ENCODE peak calls at places on chromosomes 5 and 9, in five cellular contexts. S is K562, U is fibroblast of lung, Y is H9, C is PC-9. T is an unnamed sample.

GRCh38 chr9:86494644-86495081 is 140.5 kb upstream of the TUT7 start:
- DNase-seq in Y (no peak), U (peak; percentile 51), S (no peak), C (no peak), T (peak; percentile 73)

GRCh38 chr5:109516385-109516784 is 106.6 kb upstream of the PJA2 start:
- DNase-seq in U (peak; percentile 16), S (no peak), Y (no peak), C (no peak), T (no peak)

GRCh38 chr9:130860458-130861316 is 25.6 kb downstream of the ABL1 start:
- DNase-seq in C (peak; percentile 77), Y (no peak), S (peak; percentile 55), U (peak; percentile 100), T (no peak)

GRCh38 chr9:123509646-123510045 is 153.6 kb downstream of the CRB2 start:
- DNase-seq in C (no peak), Y (no peak), S (no peak), U (no peak), T (no peak)

GRCh38 chr5:125367702-125368101 is 621.3 kb upstream of the ZNF608 start:
- DNase-seq in S (no peak), U (peak; percentile 62), Y (no peak), C (no peak), T (no peak)

GRCh38 chr9:116432051-116432450 is 255.1 kb upstream of the TRIM32 start:
- DNase-seq in U (no peak), S (no peak), Y (no peak), C (no peak), T (no peak)

GRCh38 chr9:131621551-131622321 is 76.4 kb downstream of the PRRT1B start:
- DNase-seq in Y (no peak), S (no peak), U (no peak), C (no peak), T (no peak)

GRCh38 chr9:87217056-87217455 is 269.8 kb upstream of the GAS1 start:
- DNase-seq in C (no peak), Y (no peak), S (no peak), U (no peak), T (no peak)

GRCh38 chr5:172859966-172860365 is 25.9 kb downstream of the ERGIC1 start:
- DNase-seq in C (no peak), S (no peak), U (no peak), Y (no peak), T (no peak)

GRCh38 chr9:133187561-133188005 is 21.5 kb downstream of the OBP2B start:
- DNase-seq in U (no peak), S (no peak), Y (no peak), C (no peak), T (no peak)

GRCh38 chr5:96807099-96807654 is 568 bp downstream of the ERAP1 start:
- DNase-seq in S (peak; percentile 74), C (peak; percentile 82), U (peak; percentile 58), Y (peak; percentile 62), T (no peak)

DNA sequence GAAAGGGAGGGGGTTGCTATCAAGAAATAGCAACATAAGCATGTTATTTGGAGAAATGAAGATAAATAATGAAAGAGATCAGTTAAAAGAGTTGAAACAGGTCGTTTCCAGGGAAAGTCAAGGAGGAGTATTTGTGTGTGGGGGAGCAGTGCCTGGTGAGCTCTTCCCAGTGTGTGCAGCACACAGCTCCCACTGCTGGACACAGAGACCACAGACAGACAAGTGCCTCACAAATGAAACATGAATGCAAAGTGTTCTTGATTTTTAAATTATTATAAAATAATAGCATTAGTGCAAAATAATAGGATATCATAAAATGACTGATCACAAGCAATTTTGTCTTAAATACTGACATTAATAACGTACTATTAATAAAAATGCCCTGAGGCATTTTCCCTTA is 40.8 kb downstream of the LIFR start:
- DNase-seq in U (peak; percentile 29), Y (no peak), S (no peak), C (no peak), T (no peak)
- TF ChIP-seq CTCF in U (peak; percentile 43), Y (peak; percentile 38), S (no peak), C (no peak), T (peak; percentile 62)

GRCh38 chr9:33908114-33908513 is 91.2 kb downstream of the UBE2R2 start:
- DNase-seq in U (peak; percentile 14), Y (no peak), C (no peak), S (no peak), T (no peak)

GRCh38 chr9:33908749-33909148 is 91.8 kb downstream of the UBE2R2 start:
- DNase-seq in C (no peak), U (no peak), S (no peak), Y (no peak), T (no peak)

GRCh38 chr9:33906769-33907168 is 89.8 kb downstream of the UBE2R2 start:
- DNase-seq in U (no peak), C (no peak), S (no peak), Y (no peak), T (no peak)

GRCh38 chr9:33905137-33905536 is 88.2 kb downstream of the UBE2R2 start:
- DNase-seq in C (no peak), Y (no peak), U (no peak), S (no peak), T (no peak)

GRCh38 chr9:33903157-33903780 is 86.3 kb downstream of the UBE2R2 start:
- DNase-seq in C (no peak), Y (no peak), U (no peak), S (no peak), T (no peak)
- H3K79me2 ChIP-seq in C (peaks cover 18% of the 10 kb centered on the region), Y (peaks cover 2% of the 10 kb centered on the region), U (peaks cover 39% of the 10 kb centered on the region), S (peaks cover 22% of the 10 kb centered on the region), T (peaks cover 73% of the 10 kb centered on the region)

DNA sequence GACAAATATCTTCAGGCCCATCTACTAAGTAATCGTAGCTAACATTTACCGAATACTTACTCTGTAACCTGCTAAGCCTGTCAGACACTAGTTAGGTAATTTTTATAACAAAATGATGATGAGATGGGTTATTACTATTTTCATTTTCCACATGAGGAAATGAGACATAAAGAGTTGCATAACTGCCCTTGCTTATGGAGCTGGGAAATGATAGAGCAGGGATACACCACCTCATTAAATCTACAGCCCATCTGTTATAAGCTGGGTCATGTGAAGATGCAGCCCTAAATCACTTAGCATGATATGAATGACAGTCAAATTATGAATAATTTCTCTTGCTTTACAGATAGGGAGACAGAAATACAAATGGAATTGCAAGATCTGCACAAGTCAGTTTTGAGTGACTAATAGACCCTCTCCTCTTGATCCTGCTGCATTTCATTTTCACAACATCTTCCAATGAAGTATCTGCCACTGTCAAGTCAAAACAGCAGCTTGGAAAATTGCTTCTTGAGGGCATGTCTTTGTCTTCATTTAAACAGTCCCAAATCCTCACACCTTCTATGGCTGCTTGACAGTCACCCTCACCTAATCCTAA is 364.7 kb downstream of the PRELID2 start:
- DNase-seq in C (no peak), S (no peak), Y (no peak), U (no peak), T (no peak)
- TF ChIP-seq CTCF in C (no peak), S (no peak), Y (no peak), U (no peak), T (no peak)

GRCh38 chr5:80231243-80231642 is 24.6 kb downstream of the SERINC5 start:
- DNase-seq in C (no peak), S (no peak), Y (no peak), U (peak; percentile 93), T (no peak)
- H3K79me2 ChIP-seq in C (peaks cover 98% of the 10 kb centered on the region), S (no peaks in the 10 kb centered on the region), Y (peaks cover 32% of the 10 kb centered on the region), U (no peaks in the 10 kb centered on the region), T (peaks cover 40% of the 10 kb centered on the region)

DNA sequence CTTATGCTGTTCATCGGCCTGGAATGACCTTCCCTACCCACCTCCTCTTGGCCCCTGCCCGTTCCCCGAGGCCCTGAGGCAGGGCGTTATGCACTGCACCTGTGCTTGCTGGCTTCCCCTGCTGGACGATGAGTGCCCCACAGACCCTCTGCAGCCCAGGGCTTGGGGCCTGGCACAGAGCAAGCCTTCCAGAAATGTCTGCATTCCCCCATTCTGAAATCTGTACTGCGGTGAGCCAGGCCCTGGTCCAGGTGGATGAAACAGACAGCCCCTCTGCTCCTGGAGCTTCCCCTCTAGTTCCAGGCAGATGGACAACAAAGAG is 35.0 kb downstream of the UNC5A start:
- DNase-seq in Y (no peak), C (no peak), S (no peak), U (no peak), T (no peak)
- TF ChIP-seq CTCF in Y (no peak), C (no peak), S (no peak), U (no peak), T (no peak)

DNA sequence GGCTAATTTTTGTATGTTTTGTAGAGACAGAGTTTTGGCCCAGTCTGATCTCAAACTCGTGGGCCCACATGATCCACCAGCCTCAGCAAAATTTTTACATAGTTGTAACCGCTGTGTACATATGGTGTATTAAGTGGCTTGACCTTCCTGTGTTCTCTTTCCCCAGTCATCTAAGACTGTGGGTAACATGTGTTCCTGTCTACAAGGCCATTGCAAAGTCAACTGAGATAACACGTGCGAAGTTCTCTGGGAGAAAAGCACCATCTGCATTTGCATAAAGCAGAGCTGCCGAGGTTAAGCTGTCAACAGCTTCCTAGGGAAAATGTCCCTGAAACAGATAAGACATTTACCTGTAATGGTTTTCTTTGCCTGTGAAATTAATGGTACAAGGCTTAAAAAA is 273.7 kb downstream of the FANCC start:
- DNase-seq in S (no peak), Y (no peak), C (no peak), U (no peak), T (no peak)
- H3K79me2 ChIP-seq in S (no peaks in the 10 kb centered on the region), Y (no peaks in the 10 kb centered on the region), C (peaks cover 92% of the 10 kb centered on the region), U (peaks cover 64% of the 10 kb centered on the region), T (peaks cover 56% of the 10 kb centered on the region)

GRCh38 chr5:177327539-177328522 is 16.1 kb upstream of the MXD3 start:
- DNase-seq in S (no peak), C (no peak), Y (peak; percentile 30), U (peak; percentile 80), T (no peak)
- TF ChIP-seq CTCF in S (no peak), C (no peak), Y (no peak), U (no peak), T (no peak)

T was measured in keratinocyte.